ENCODE peak calls at places on chromosome 1, in seven cellular contexts. One of them, this sample, is unnamed.

GRCh38 chr1:225908773-225909172 is 15.3 kb downstream of the PYCR2 start:
- DNase-seq in fibroblast of pulmonary artery: no peak
- DNase-seq in breast epithelium: no peak
- DNase-seq in thoracic aorta: no peak
- DNase-seq in lower lobe of right lung: no peak
- DNase-seq in endodermal cell: peak; percentile 62
- DNase-seq in HFF-Myc: no peak
- DNase-seq in this sample: no peak

GRCh38 chr1:18085387-18086074 is 22.1 kb upstream of the IGSF21 start:
- DNase-seq in HFF-Myc: no peak
- DNase-seq in thoracic aorta: no peak
- DNase-seq in fibroblast of pulmonary artery: no peak
- DNase-seq in breast epithelium: no peak
- DNase-seq in lower lobe of right lung: no peak
- DNase-seq in endodermal cell: peak; percentile 58
- DNase-seq in this sample: no peak

GRCh38 chr1:66732407-66733166 is 19.7 kb upstream of the DYNLT5 start:
- DNase-seq in endodermal cell: no peak
- DNase-seq in thoracic aorta: no peak
- DNase-seq in lower lobe of right lung: no peak
- DNase-seq in HFF-Myc: no peak
- DNase-seq in fibroblast of pulmonary artery: no peak
- DNase-seq in breast epithelium: no peak
- DNase-seq in this sample: no peak

GRCh38 chr1:18955442-18956188 is 861 bp downstream of the IFFO2 start:
- DNase-seq in endodermal cell: peak; percentile 84
- DNase-seq in lower lobe of right lung: peak; percentile 73
- DNase-seq in fibroblast of pulmonary artery: no peak
- DNase-seq in breast epithelium: no peak
- DNase-seq in HFF-Myc: no peak
- DNase-seq in thoracic aorta: no peak
- DNase-seq in this sample: no peak

GRCh38 chr1:201710632-201711031 is 118.3 kb upstream of the IPO9 start:
- DNase-seq in HFF-Myc: no peak
- DNase-seq in fibroblast of pulmonary artery: no peak
- DNase-seq in breast epithelium: no peak
- DNase-seq in thoracic aorta: no peak
- DNase-seq in endodermal cell: no peak
- DNase-seq in lower lobe of right lung: no peak
- DNase-seq in this sample: no peak

GRCh38 chr1:198794498-198794897 is 155.7 kb downstream of the PTPRC start:
- DNase-seq in HFF-Myc: no peak
- DNase-seq in fibroblast of pulmonary artery: peak; percentile 75
- DNase-seq in breast epithelium: no peak
- DNase-seq in endodermal cell: no peak
- DNase-seq in thoracic aorta: no peak
- DNase-seq in lower lobe of right lung: no peak
- DNase-seq in this sample: no peak

GRCh38 chr1:32619701-32620485 is 30.5 kb downstream of the ZBTB8OS start:
- DNase-seq in endodermal cell: no peak
- DNase-seq in thoracic aorta: no peak
- DNase-seq in breast epithelium: no peak
- DNase-seq in HFF-Myc: no peak
- DNase-seq in lower lobe of right lung: no peak
- DNase-seq in fibroblast of pulmonary artery: peak; percentile 54
- DNase-seq in this sample: no peak

GRCh38 chr1:100868364-100868995 is 26.2 kb downstream of the EXTL2 start:
- DNase-seq in breast epithelium: no peak
- DNase-seq in lower lobe of right lung: no peak
- DNase-seq in fibroblast of pulmonary artery: peak; percentile 78
- DNase-seq in endodermal cell: no peak
- DNase-seq in thoracic aorta: no peak
- DNase-seq in HFF-Myc: no peak
- DNase-seq in this sample: no peak

GRCh38 chr1:202623075-202623474 is 87.2 kb downstream of the SYT2 start:
- DNase-seq in thoracic aorta: peak; percentile 25
- DNase-seq in HFF-Myc: no peak
- DNase-seq in breast epithelium: no peak
- DNase-seq in endodermal cell: no peak
- DNase-seq in lower lobe of right lung: no peak
- DNase-seq in fibroblast of pulmonary artery: peak; percentile 65
- DNase-seq in this sample: no peak

GRCh38 chr1:25020173-25020840 is 90.2 kb upstream of the RUNX3 start:
- DNase-seq in breast epithelium: no peak
- DNase-seq in HFF-Myc: no peak
- DNase-seq in endodermal cell: no peak
- DNase-seq in thoracic aorta: no peak
- DNase-seq in lower lobe of right lung: no peak
- DNase-seq in fibroblast of pulmonary artery: no peak
- DNase-seq in this sample: no peak

GRCh38 chr1:184910005-184910404 is 64.3 kb downstream of the NIBAN1 start:
- DNase-seq in lower lobe of right lung: no peak
- DNase-seq in HFF-Myc: no peak
- DNase-seq in fibroblast of pulmonary artery: no peak
- DNase-seq in breast epithelium: no peak
- DNase-seq in thoracic aorta: no peak
- DNase-seq in endodermal cell: no peak
- DNase-seq in this sample: no peak

GRCh38 chr1:243490748-243491686 is 235.2 kb downstream of the SDCCAG8 start:
- DNase-seq in fibroblast of pulmonary artery: no peak
- DNase-seq in endodermal cell: no peak
- DNase-seq in lower lobe of right lung: no peak
- DNase-seq in breast epithelium: no peak
- DNase-seq in HFF-Myc: no peak
- DNase-seq in thoracic aorta: no peak
- DNase-seq in this sample: no peak

GRCh38 chr1:32900956-32901822 is at the start of gene TMEM54:
- DNase-seq in lower lobe of right lung: peak; percentile 69
- DNase-seq in fibroblast of pulmonary artery: no peak
- DNase-seq in breast epithelium: peak; percentile 63
- DNase-seq in endodermal cell: peak; percentile 74
- DNase-seq in thoracic aorta: no peak
- DNase-seq in HFF-Myc: no peak
- DNase-seq in this sample: no peak

GRCh38 chr1:231232870-231233734 is 7.9 kb upstream of the GNPAT start:
- DNase-seq in endodermal cell: no peak
- DNase-seq in HFF-Myc: no peak
- DNase-seq in thoracic aorta: no peak
- DNase-seq in fibroblast of pulmonary artery: no peak
- DNase-seq in lower lobe of right lung: no peak
- DNase-seq in breast epithelium: no peak
- DNase-seq in this sample: no peak

GRCh38 chr1:236172041-236172579 is 29.8 kb downstream of the GPR137B start:
- DNase-seq in HFF-Myc: no peak
- DNase-seq in endodermal cell: no peak
- DNase-seq in lower lobe of right lung: no peak
- DNase-seq in breast epithelium: no peak
- DNase-seq in thoracic aorta: no peak
- DNase-seq in fibroblast of pulmonary artery: no peak
- DNase-seq in this sample: no peak

GRCh38 chr1:4700801-4701200 is 46.4 kb downstream of the AJAP1 start:
- DNase-seq in fibroblast of pulmonary artery: no peak
- DNase-seq in lower lobe of right lung: no peak
- DNase-seq in breast epithelium: no peak
- DNase-seq in thoracic aorta: no peak
- DNase-seq in HFF-Myc: no peak
- DNase-seq in endodermal cell: no peak
- DNase-seq in this sample: no peak

GRCh38 chr1:29752141-29752540 is 515.8 kb downstream of the PTPRU start:
- DNase-seq in lower lobe of right lung: no peak
- DNase-seq in endodermal cell: peak; percentile 82
- DNase-seq in thoracic aorta: no peak
- DNase-seq in breast epithelium: no peak
- DNase-seq in HFF-Myc: no peak
- DNase-seq in fibroblast of pulmonary artery: no peak
- DNase-seq in this sample: no peak

GRCh38 chr1:231970684-231971083 is 344.1 kb downstream of the DISC1 start:
- DNase-seq in HFF-Myc: no peak
- DNase-seq in thoracic aorta: no peak
- DNase-seq in breast epithelium: no peak
- DNase-seq in endodermal cell: no peak
- DNase-seq in lower lobe of right lung: no peak
- DNase-seq in fibroblast of pulmonary artery: no peak
- DNase-seq in this sample: peak; percentile 45

GRCh38 chr1:160646711-160647328 is at the start of gene SLAMF1:
- DNase-seq in breast epithelium: no peak
- DNase-seq in endodermal cell: no peak
- DNase-seq in fibroblast of pulmonary artery: no peak
- DNase-seq in lower lobe of right lung: no peak
- DNase-seq in thoracic aorta: no peak
- DNase-seq in HFF-Myc: no peak
- DNase-seq in this sample: no peak

GRCh38 chr1:84298336-84298687 is 3.2 kb upstream of the SAMD13 start:
- DNase-seq in lower lobe of right lung: peak; percentile 71
- DNase-seq in HFF-Myc: no peak
- DNase-seq in breast epithelium: no peak
- DNase-seq in endodermal cell: peak; percentile 73
- DNase-seq in fibroblast of pulmonary artery: peak; percentile 35
- DNase-seq in thoracic aorta: peak; percentile 10
- DNase-seq in this sample: peak; percentile 25

GRCh38 chr1:228219245-228219961 is 11.6 kb downstream of the OBSCN start:
- DNase-seq in endodermal cell: no peak
- DNase-seq in fibroblast of pulmonary artery: no peak
- DNase-seq in HFF-Myc: no peak
- DNase-seq in breast epithelium: peak; percentile 11
- DNase-seq in thoracic aorta: no peak
- DNase-seq in lower lobe of right lung: no peak
- DNase-seq in this sample: peak; percentile 71

GRCh38 chr1:228215663-228216116 is 7.8 kb downstream of the OBSCN start:
- DNase-seq in HFF-Myc: no peak
- DNase-seq in fibroblast of pulmonary artery: no peak
- DNase-seq in endodermal cell: no peak
- DNase-seq in thoracic aorta: no peak
- DNase-seq in breast epithelium: no peak
- DNase-seq in lower lobe of right lung: no peak
- DNase-seq in this sample: no peak

GRCh38 chr1:228218513-228219244 is 10.8 kb downstream of the OBSCN start:
- DNase-seq in fibroblast of pulmonary artery: no peak
- DNase-seq in thoracic aorta: no peak
- DNase-seq in breast epithelium: no peak
- DNase-seq in HFF-Myc: no peak
- DNase-seq in lower lobe of right lung: no peak
- DNase-seq in endodermal cell: no peak
- DNase-seq in this sample: peak; percentile 78

GRCh38 chr1:228216371-228217320 is 8.8 kb downstream of the OBSCN start:
- DNase-seq in thoracic aorta: no peak
- DNase-seq in breast epithelium: no peak
- DNase-seq in endodermal cell: no peak
- DNase-seq in HFF-Myc: no peak
- DNase-seq in lower lobe of right lung: peak; percentile 47
- DNase-seq in fibroblast of pulmonary artery: no peak
- DNase-seq in this sample: peak; percentile 84

GRCh38 chr1:228217551-228218344 is 9.9 kb downstream of the OBSCN start:
- DNase-seq in breast epithelium: peak; percentile 11
- DNase-seq in endodermal cell: peak; percentile 65
- DNase-seq in HFF-Myc: no peak
- DNase-seq in thoracic aorta: no peak
- DNase-seq in fibroblast of pulmonary artery: no peak
- DNase-seq in lower lobe of right lung: no peak
- DNase-seq in this sample: peak; percentile 40
- TF ChIP-seq CTCF in breast epithelium: no peak
- TF ChIP-seq CTCF in endodermal cell: peak; percentile 75
- TF ChIP-seq CTCF in HFF-Myc: peak; percentile 35
- TF ChIP-seq CTCF in thoracic aorta: no peak
- TF ChIP-seq CTCF in fibroblast of pulmonary artery: no peak
- TF ChIP-seq CTCF in lower lobe of right lung: no peak
- TF ChIP-seq CTCF in this sample: no peak

GRCh38 chr1:6246497-6247295 is 2.7 kb downstream of the HES3 start:
- DNase-seq in breast epithelium: peak; percentile 67
- DNase-seq in endodermal cell: peak; percentile 97
- DNase-seq in thoracic aorta: no peak
- DNase-seq in HFF-Myc: no peak
- DNase-seq in fibroblast of pulmonary artery: peak; percentile 79
- DNase-seq in lower lobe of right lung: peak; percentile 87
- DNase-seq in this sample: peak; percentile 96

GRCh38 chr1:6243993-6244392 is at the start of gene HES3:
- DNase-seq in lower lobe of right lung: no peak
- DNase-seq in endodermal cell: peak; percentile 71
- DNase-seq in fibroblast of pulmonary artery: no peak
- DNase-seq in thoracic aorta: no peak
- DNase-seq in breast epithelium: no peak
- DNase-seq in HFF-Myc: no peak
- DNase-seq in this sample: no peak

GRCh38 chr1:6244401-6245054 is 549 bp downstream of the HES3 start:
- DNase-seq in thoracic aorta: no peak
- DNase-seq in lower lobe of right lung: no peak
- DNase-seq in breast epithelium: no peak
- DNase-seq in fibroblast of pulmonary artery: no peak
- DNase-seq in endodermal cell: no peak
- DNase-seq in HFF-Myc: no peak
- DNase-seq in this sample: no peak

GRCh38 chr1:6245869-6246496 is 2.0 kb downstream of the HES3 start:
- DNase-seq in thoracic aorta: no peak
- DNase-seq in lower lobe of right lung: no peak
- DNase-seq in endodermal cell: peak; percentile 97
- DNase-seq in breast epithelium: no peak
- DNase-seq in fibroblast of pulmonary artery: no peak
- DNase-seq in HFF-Myc: no peak
- DNase-seq in this sample: no peak

GRCh38 chr1:6245086-6245868 is 1.3 kb downstream of the HES3 start:
- DNase-seq in thoracic aorta: no peak
- DNase-seq in HFF-Myc: no peak
- DNase-seq in lower lobe of right lung: peak; percentile 86
- DNase-seq in fibroblast of pulmonary artery: peak; percentile 81
- DNase-seq in endodermal cell: peak; percentile 96
- DNase-seq in breast epithelium: no peak
- DNase-seq in this sample: no peak
- H3K4me3 ChIP-seq in thoracic aorta: peak overlapping the region; percentile 31
- H3K4me3 ChIP-seq in HFF-Myc: peak overlapping the region; percentile 14
- H3K4me3 ChIP-seq in lower lobe of right lung: no peak overlapping the region
- H3K4me3 ChIP-seq in fibroblast of pulmonary artery: no peak overlapping the region
- H3K4me3 ChIP-seq in endodermal cell: no peak overlapping the region
- H3K4me3 ChIP-seq in breast epithelium: no peak overlapping the region
- H3K4me3 ChIP-seq in this sample: no peak overlapping the region

GRCh38 chr1:229781453-229781852 is 155.4 kb downstream of the URB2 start:
- DNase-seq in thoracic aorta: no peak
- DNase-seq in HFF-Myc: no peak
- DNase-seq in breast epithelium: peak; percentile 19
- DNase-seq in fibroblast of pulmonary artery: no peak
- DNase-seq in lower lobe of right lung: peak; percentile 66
- DNase-seq in endodermal cell: peak; percentile 69
- DNase-seq in this sample: peak; percentile 15
- TF ChIP-seq CTCF in thoracic aorta: peak; percentile 15
- TF ChIP-seq CTCF in HFF-Myc: no peak
- TF ChIP-seq CTCF in breast epithelium: no peak
- TF ChIP-seq CTCF in fibroblast of pulmonary artery: no peak
- TF ChIP-seq CTCF in lower lobe of right lung: peak; percentile 35
- TF ChIP-seq CTCF in endodermal cell: peak; percentile 59
- TF ChIP-seq CTCF in this sample: no peak

GRCh38 chr1:27522148-27522859 is 32.3 kb upstream of the WASF2 start:
- DNase-seq in breast epithelium: peak; percentile 62
- DNase-seq in HFF-Myc: no peak
- DNase-seq in thoracic aorta: no peak
- DNase-seq in lower lobe of right lung: peak; percentile 70
- DNase-seq in endodermal cell: no peak
- DNase-seq in fibroblast of pulmonary artery: no peak
- DNase-seq in this sample: peak; percentile 92
- H3K4me3 ChIP-seq in breast epithelium: peak overlapping the region; percentile 5
- H3K4me3 ChIP-seq in HFF-Myc: no peak overlapping the region
- H3K4me3 ChIP-seq in thoracic aorta: peak overlapping the region; percentile 59
- H3K4me3 ChIP-seq in lower lobe of right lung: peak overlapping the region; percentile 28
- H3K4me3 ChIP-seq in endodermal cell: no peak overlapping the region
- H3K4me3 ChIP-seq in fibroblast of pulmonary artery: no peak overlapping the region
- H3K4me3 ChIP-seq in this sample: no peak overlapping the region